ENCODE peak calls at places on chromosome 5, in five cellular contexts. One of them, this sample, is unnamed.
A peak's percentile ranks its signal among the peaks of the same experiment; 100 is the strongest.

GRCh38 chr5:8993031-8993430 is 552.8 kb downstream of the SEMA5A start:
- DNase-seq in H1: no peak
- DNase-seq in mesenchymal stem cell: peak; percentile 28
- DNase-seq in neuronal stem cell: no peak
- DNase-seq in trophoblast cell: no peak
- DNase-seq in this sample: no peak

GRCh38 chr5:93497101-93497500 is 83.9 kb downstream of the NR2F1-AS1 start:
- DNase-seq in neuronal stem cell: no peak
- DNase-seq in H1: no peak
- DNase-seq in mesenchymal stem cell: peak; percentile 65
- DNase-seq in trophoblast cell: no peak
- DNase-seq in this sample: no peak

GRCh38 chr5:155850411-155850810 is 476.6 kb upstream of the SGCD start:
- DNase-seq in neuronal stem cell: no peak
- DNase-seq in trophoblast cell: no peak
- DNase-seq in H1: no peak
- DNase-seq in mesenchymal stem cell: no peak
- DNase-seq in this sample: no peak

GRCh38 chr5:39476466-39477215 is 51.9 kb upstream of the DAB2 start:
- DNase-seq in mesenchymal stem cell: peak; percentile 38
- DNase-seq in trophoblast cell: peak; percentile 23
- DNase-seq in neuronal stem cell: no peak
- DNase-seq in H1: no peak
- DNase-seq in this sample: no peak

GRCh38 chr5:179220716-179221115 is 124.5 kb downstream of the ADAMTS2 start:
- DNase-seq in trophoblast cell: no peak
- DNase-seq in neuronal stem cell: no peak
- DNase-seq in H1: no peak
- DNase-seq in mesenchymal stem cell: no peak
- DNase-seq in this sample: no peak

GRCh38 chr5:82470185-82470584 is 192.0 kb upstream of the RPS23 start:
- DNase-seq in H1: no peak
- DNase-seq in neuronal stem cell: no peak
- DNase-seq in mesenchymal stem cell: no peak
- DNase-seq in trophoblast cell: no peak
- DNase-seq in this sample: no peak

GRCh38 chr5:127206320-127207113 is 84.1 kb upstream of the MEGF10 start:
- DNase-seq in mesenchymal stem cell: peak; percentile 85
- DNase-seq in neuronal stem cell: no peak
- DNase-seq in H1: no peak
- DNase-seq in trophoblast cell: no peak
- DNase-seq in this sample: no peak

GRCh38 chr5:117590944-117591343 is 1016.3 kb upstream of the SEMA6A start:
- DNase-seq in trophoblast cell: no peak
- DNase-seq in mesenchymal stem cell: peak; percentile 17
- DNase-seq in neuronal stem cell: no peak
- DNase-seq in H1: no peak
- DNase-seq in this sample: no peak

GRCh38 chr5:1214163-1214935 is 10.8 kb upstream of the SLC6A18 start:
- DNase-seq in neuronal stem cell: no peak
- DNase-seq in H1: no peak
- DNase-seq in trophoblast cell: no peak
- DNase-seq in mesenchymal stem cell: no peak
- DNase-seq in this sample: no peak

GRCh38 chr5:123147741-123148140 is 58.7 kb downstream of the PRDM6 start:
- DNase-seq in mesenchymal stem cell: no peak
- DNase-seq in neuronal stem cell: no peak
- DNase-seq in H1: no peak
- DNase-seq in trophoblast cell: no peak
- DNase-seq in this sample: no peak

GRCh38 chr5:175689147-175689991 is 31.5 kb downstream of the HRH2 start:
- DNase-seq in H1: no peak
- DNase-seq in trophoblast cell: peak; percentile 39
- DNase-seq in neuronal stem cell: no peak
- DNase-seq in mesenchymal stem cell: no peak
- DNase-seq in this sample: no peak

GRCh38 chr5:34790087-34790486 is 48.9 kb upstream of the TTC23L start:
- DNase-seq in H1: no peak
- DNase-seq in trophoblast cell: no peak
- DNase-seq in neuronal stem cell: no peak
- DNase-seq in mesenchymal stem cell: peak; percentile 18
- DNase-seq in this sample: no peak

GRCh38 chr5:124742983-124743533 is 3.4 kb downstream of the ZNF608 start:
- DNase-seq in mesenchymal stem cell: peak; percentile 86
- DNase-seq in H1: peak; percentile 38
- DNase-seq in neuronal stem cell: no peak
- DNase-seq in trophoblast cell: no peak
- DNase-seq in this sample: no peak

GRCh38 chr5:158410976-158411375 is 552.0 kb upstream of the CLINT1 start:
- DNase-seq in mesenchymal stem cell: no peak
- DNase-seq in neuronal stem cell: no peak
- DNase-seq in trophoblast cell: no peak
- DNase-seq in H1: no peak
- DNase-seq in this sample: no peak

GRCh38 chr5:31383734-31384133 is 148.2 kb downstream of the DROSHA start:
- DNase-seq in neuronal stem cell: no peak
- DNase-seq in H1: no peak
- DNase-seq in mesenchymal stem cell: no peak
- DNase-seq in trophoblast cell: no peak
- DNase-seq in this sample: no peak
- H2BK12ac ChIP-seq in neuronal stem cell: no peak overlapping the region
- H2BK12ac ChIP-seq in H1: peak overlapping the region; percentile 23
- H2BK12ac ChIP-seq in mesenchymal stem cell: no peak overlapping the region
- H2BK12ac ChIP-seq in trophoblast cell: no peak overlapping the region
- H2BK12ac ChIP-seq in this sample: no peak overlapping the region

GRCh38 chr5:78908173-78908901 is 76.8 kb downstream of the ARSB start:
- DNase-seq in trophoblast cell: no peak
- DNase-seq in mesenchymal stem cell: peak; percentile 70
- DNase-seq in H1: no peak
- DNase-seq in neuronal stem cell: peak; percentile 49
- DNase-seq in this sample: peak; percentile 73
- H2BK12ac ChIP-seq in trophoblast cell: no peak overlapping the region
- H2BK12ac ChIP-seq in mesenchymal stem cell: no peak overlapping the region
- H2BK12ac ChIP-seq in H1: no peak overlapping the region
- H2BK12ac ChIP-seq in neuronal stem cell: no peak overlapping the region
- H2BK12ac ChIP-seq in this sample: no peak overlapping the region

GRCh38 chr5:79257314-79257713 is 21.4 kb downstream of the JMY start:
- DNase-seq in neuronal stem cell: no peak
- DNase-seq in H1: no peak
- DNase-seq in trophoblast cell: no peak
- DNase-seq in mesenchymal stem cell: no peak
- DNase-seq in this sample: no peak

GRCh38 chr5:79258801-79259200 is 22.9 kb downstream of the JMY start:
- DNase-seq in neuronal stem cell: no peak
- DNase-seq in mesenchymal stem cell: no peak
- DNase-seq in H1: no peak
- DNase-seq in trophoblast cell: no peak
- DNase-seq in this sample: no peak

GRCh38 chr5:79261907-79262306 is 26.0 kb downstream of the JMY start:
- DNase-seq in mesenchymal stem cell: no peak
- DNase-seq in neuronal stem cell: no peak
- DNase-seq in trophoblast cell: no peak
- DNase-seq in H1: no peak
- DNase-seq in this sample: no peak

GRCh38 chr5:79259810-79260209 is 23.9 kb downstream of the JMY start:
- DNase-seq in neuronal stem cell: no peak
- DNase-seq in trophoblast cell: no peak
- DNase-seq in H1: no peak
- DNase-seq in mesenchymal stem cell: no peak
- DNase-seq in this sample: no peak

GRCh38 chr5:79259383-79259782 is 23.5 kb downstream of the JMY start:
- DNase-seq in H1: no peak
- DNase-seq in mesenchymal stem cell: no peak
- DNase-seq in trophoblast cell: no peak
- DNase-seq in neuronal stem cell: no peak
- DNase-seq in this sample: no peak
- H2BK12ac ChIP-seq in H1: no peak overlapping the region
- H2BK12ac ChIP-seq in mesenchymal stem cell: no peak overlapping the region
- H2BK12ac ChIP-seq in trophoblast cell: no peak overlapping the region
- H2BK12ac ChIP-seq in neuronal stem cell: no peak overlapping the region
- H2BK12ac ChIP-seq in this sample: no peak overlapping the region

GRCh38 chr5:3564136-3564535 is 31.5 kb upstream of the IRX1 start:
- DNase-seq in H1: no peak
- DNase-seq in neuronal stem cell: peak; percentile 8
- DNase-seq in trophoblast cell: no peak
- DNase-seq in mesenchymal stem cell: no peak
- DNase-seq in this sample: no peak
- H2BK12ac ChIP-seq in H1: no peak overlapping the region
- H2BK12ac ChIP-seq in neuronal stem cell: no peak overlapping the region
- H2BK12ac ChIP-seq in trophoblast cell: no peak overlapping the region
- H2BK12ac ChIP-seq in mesenchymal stem cell: no peak overlapping the region
- H2BK12ac ChIP-seq in this sample: no peak overlapping the region

GRCh38 chr5:73182282-73182681 is 9.3 kb downstream of the TMEM174 start:
- DNase-seq in trophoblast cell: no peak
- DNase-seq in neuronal stem cell: no peak
- DNase-seq in mesenchymal stem cell: no peak
- DNase-seq in H1: no peak
- DNase-seq in this sample: no peak
- H2BK12ac ChIP-seq in trophoblast cell: no peak overlapping the region
- H2BK12ac ChIP-seq in neuronal stem cell: no peak overlapping the region
- H2BK12ac ChIP-seq in mesenchymal stem cell: no peak overlapping the region
- H2BK12ac ChIP-seq in H1: no peak overlapping the region
- H2BK12ac ChIP-seq in this sample: no peak overlapping the region

DNA sequence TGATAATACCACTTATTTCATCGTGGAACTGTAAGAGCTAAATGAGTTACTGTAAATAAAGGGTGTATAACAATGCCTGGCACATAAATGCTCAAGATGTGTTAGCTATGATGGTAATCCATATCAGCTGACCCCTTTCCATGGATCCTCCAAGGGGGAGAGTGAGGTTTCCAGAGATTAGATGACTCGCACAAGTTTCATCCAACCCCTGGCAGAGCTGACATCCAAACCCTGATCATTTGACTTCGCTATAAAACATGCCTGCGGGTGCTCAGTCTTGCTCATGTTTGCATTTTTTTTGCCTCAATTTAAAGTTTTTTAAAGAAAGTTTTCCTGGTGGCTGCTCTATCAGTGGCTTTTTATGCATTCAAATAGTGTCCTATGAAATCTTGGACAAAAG is 145.7 kb upstream of the SMIM23 start:
- DNase-seq in H1: no peak
- DNase-seq in trophoblast cell: no peak
- DNase-seq in neuronal stem cell: no peak
- DNase-seq in mesenchymal stem cell: no peak
- DNase-seq in this sample: no peak
- H2BK12ac ChIP-seq in H1: no peak overlapping the region
- H2BK12ac ChIP-seq in trophoblast cell: no peak overlapping the region
- H2BK12ac ChIP-seq in neuronal stem cell: no peak overlapping the region
- H2BK12ac ChIP-seq in mesenchymal stem cell: no peak overlapping the region
- H2BK12ac ChIP-seq in this sample: no peak overlapping the region

GRCh38 chr5:55873234-55873633 is 22.1 kb downstream of the IL31RA start:
- DNase-seq in H1: no peak
- DNase-seq in trophoblast cell: no peak
- DNase-seq in mesenchymal stem cell: no peak
- DNase-seq in neuronal stem cell: no peak
- DNase-seq in this sample: no peak
- H2BK12ac ChIP-seq in H1: no peak overlapping the region
- H2BK12ac ChIP-seq in trophoblast cell: no peak overlapping the region
- H2BK12ac ChIP-seq in mesenchymal stem cell: no peak overlapping the region
- H2BK12ac ChIP-seq in neuronal stem cell: no peak overlapping the region
- H2BK12ac ChIP-seq in this sample: no peak overlapping the region

GRCh38 chr5:16413461-16413860 is 52.1 kb downstream of the ZNF622 start:
- DNase-seq in neuronal stem cell: no peak
- DNase-seq in H1: no peak
- DNase-seq in trophoblast cell: no peak
- DNase-seq in mesenchymal stem cell: no peak
- DNase-seq in this sample: no peak
- H2BK12ac ChIP-seq in neuronal stem cell: no peak overlapping the region
- H2BK12ac ChIP-seq in H1: no peak overlapping the region
- H2BK12ac ChIP-seq in trophoblast cell: no peak overlapping the region
- H2BK12ac ChIP-seq in mesenchymal stem cell: no peak overlapping the region
- H2BK12ac ChIP-seq in this sample: no peak overlapping the region

GRCh38 chr5:95711501-95712346 is 19.4 kb upstream of the RHOBTB3 start:
- DNase-seq in neuronal stem cell: no peak
- DNase-seq in H1: peak; percentile 83
- DNase-seq in mesenchymal stem cell: no peak
- DNase-seq in trophoblast cell: no peak
- DNase-seq in this sample: peak; percentile 69

GRCh38 chr5:95709967-95710650 is 21.0 kb upstream of the RHOBTB3 start:
- DNase-seq in H1: peak; percentile 63
- DNase-seq in trophoblast cell: no peak
- DNase-seq in neuronal stem cell: no peak
- DNase-seq in mesenchymal stem cell: peak; percentile 60
- DNase-seq in this sample: peak; percentile 80

GRCh38 chr5:95708876-95709275 is 22.3 kb upstream of the RHOBTB3 start:
- DNase-seq in H1: no peak
- DNase-seq in neuronal stem cell: no peak
- DNase-seq in trophoblast cell: no peak
- DNase-seq in mesenchymal stem cell: no peak
- DNase-seq in this sample: no peak

GRCh38 chr5:95704150-95704549 is 21.4 kb upstream of the SPATA9 start:
- DNase-seq in neuronal stem cell: no peak
- DNase-seq in trophoblast cell: no peak
- DNase-seq in mesenchymal stem cell: no peak
- DNase-seq in H1: no peak
- DNase-seq in this sample: no peak

DNA sequence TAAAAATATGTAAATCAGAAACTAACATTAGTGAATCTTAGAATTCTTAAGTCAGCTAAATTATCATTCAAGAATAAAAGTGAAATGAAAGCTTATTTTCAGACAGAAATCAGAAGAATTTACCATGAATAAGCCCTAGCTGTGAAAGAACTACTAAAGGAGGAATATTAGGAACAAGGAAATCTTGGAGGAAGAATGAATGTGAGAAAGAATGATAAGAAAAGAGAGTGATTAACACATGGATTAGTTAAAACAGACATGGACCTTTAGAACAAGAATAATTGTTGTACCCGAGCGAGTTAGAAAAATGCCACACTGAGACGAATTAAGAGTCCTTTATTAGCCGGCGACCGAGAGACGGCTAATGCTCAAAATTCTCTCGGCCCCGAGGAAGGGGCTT is 24.1 kb upstream of the RHOBTB3 start:
- DNase-seq in trophoblast cell: no peak
- DNase-seq in H1: no peak
- DNase-seq in neuronal stem cell: no peak
- DNase-seq in mesenchymal stem cell: no peak
- DNase-seq in this sample: no peak
- H2BK12ac ChIP-seq in trophoblast cell: no peak overlapping the region
- H2BK12ac ChIP-seq in H1: no peak overlapping the region
- H2BK12ac ChIP-seq in neuronal stem cell: no peak overlapping the region
- H2BK12ac ChIP-seq in mesenchymal stem cell: no peak overlapping the region
- H2BK12ac ChIP-seq in this sample: no peak overlapping the region

This sample was measured in H9.